ENCODE peak calls at places on chromosomes 12 and 14, in eight cellular contexts. Z is anterior cingulate cortex; F is cardiac fibroblast; L is A172; E is CD4-positive, CD25-positive, alpha-beta regulatory T cell; O is pancreas; W is NCI-H345; D is EL. I is an unnamed sample.

GRCh38 chr12:132610051-132610759 is at the start of gene LRCOL1:
- DNase-seq in Z (no peak), F (peak), L (peak), E (no peak), O (no peak), W (no peak), D (peak), I (peak)

GRCh38 chr12:69719336-69720316 is 19.0 kb upstream of the RAB3IP start:
- DNase-seq in Z (no peak), F (no peak), L (no peak), E (no peak), O (no peak), W (no peak), D (peak), I (no peak)

GRCh38 chr14:66473223-66473622 is 12.9 kb upstream of the CCDC196 start:
- DNase-seq in Z (no peak), F (no peak), L (no peak), E (no peak), O (no peak), W (no peak), D (no peak), I (no peak)

GRCh38 chr12:103647267-103647666 is 60.2 kb downstream of the STAB2 start:
- DNase-seq in Z (no peak), F (peak), L (peak), E (no peak), O (no peak), W (no peak), D (peak), I (peak)

GRCh38 chr12:109461049-109461845 is 15.9 kb downstream of the KCTD10 start:
- DNase-seq in Z (no peak), F (peak), L (peak), E (peak), O (no peak), W (no peak), D (peak), I (peak)

GRCh38 chr12:14871247-14871646 is 14.4 kb downstream of the MGP start:
- DNase-seq in Z (no peak), F (no peak), L (no peak), E (no peak), O (no peak), W (no peak), D (no peak), I (no peak)

GRCh38 chr12:131724534-131724933 is 13.6 kb downstream of the SFSWAP start:
- DNase-seq in Z (no peak), F (no peak), L (no peak), E (no peak), O (no peak), W (no peak), D (no peak), I (no peak)

GRCh38 chr12:112716099-112717093 is 75.2 kb upstream of the RPH3A start:
- DNase-seq in Z (peak), F (peak), L (peak), E (peak), O (no peak), W (no peak), D (no peak), I (no peak)

GRCh38 chr12:54036620-54037359 is 3.9 kb downstream of the HOXC5 start:
- DNase-seq in Z (no peak), F (no peak), L (peak), E (no peak), O (no peak), W (peak), D (peak), I (peak)

GRCh38 chr12:100114574-100114973 is 28.1 kb downstream of the BLTP3B start:
- DNase-seq in Z (no peak), F (no peak), L (no peak), E (no peak), O (no peak), W (no peak), D (no peak), I (peak)

GRCh38 chr12:48716493-48717251 is at the start of gene CCNT1:
- DNase-seq in Z (peak), F (peak), L (peak), E (peak), O (peak), W (peak), D (peak), I (peak)

GRCh38 chr14:100417466-100417865 is 94.3 kb downstream of the SLC25A47 start:
- DNase-seq in Z (peak), F (peak), L (peak), E (no peak), O (peak), W (no peak), D (peak), I (peak)

GRCh38 chr12:76276499-76277151 is 71.6 kb downstream of the BBS10 start:
- DNase-seq in Z (no peak), F (no peak), L (peak), E (no peak), O (no peak), W (no peak), D (peak), I (no peak)

GRCh38 chr12:6735448-6736191 is 11.8 kb downstream of the COPS7A start:
- DNase-seq in Z (peak), F (peak), L (peak), E (peak), O (peak), W (peak), D (peak), I (peak)

GRCh38 chr12:30953257-30953656 is 26.7 kb downstream of the TSPAN11 start:
- DNase-seq in Z (no peak), F (no peak), L (no peak), E (no peak), O (no peak), W (no peak), D (no peak), I (no peak)

GRCh38 chr14:98173291-98173690 is 1098.7 kb downstream of the BCL11B start:
- DNase-seq in Z (no peak), F (no peak), L (no peak), E (peak), O (no peak), W (no peak), D (no peak), I (no peak)

GRCh38 chr14:30078827-30079402 is 151.3 kb upstream of the PRKD1 start:
- DNase-seq in Z (no peak), F (no peak), L (no peak), E (no peak), O (no peak), W (peak), D (no peak), I (no peak)

GRCh38 chr12:23834076-23834475 is 115.4 kb downstream of the SOX5 start:
- DNase-seq in Z (no peak), F (peak), L (no peak), E (no peak), O (no peak), W (no peak), D (no peak), I (no peak)

GRCh38 chr14:66121859-66122258 is 364.3 kb upstream of the CCDC196 start:
- DNase-seq in Z (no peak), F (no peak), L (no peak), E (no peak), O (no peak), W (no peak), D (no peak), I (no peak)

GRCh38 chr12:75908961-75909699 is 122.4 kb downstream of the PHLDA1 start:
- DNase-seq in Z (no peak), F (peak), L (peak), E (no peak), O (peak), W (peak), D (peak), I (peak)

GRCh38 chr14:36939265-36939664 is 233.1 kb downstream of the SLC25A21 start:
- DNase-seq in Z (no peak), F (no peak), L (no peak), E (no peak), O (no peak), W (no peak), D (no peak), I (no peak)

GRCh38 chr14:70857499-70857895 is 48.2 kb upstream of the MAP3K9 start:
- DNase-seq in Z (no peak), F (peak), L (peak), E (no peak), O (no peak), W (no peak), D (peak), I (no peak)

GRCh38 chr12:82781288-82782078 is 94.8 kb downstream of the TMTC2 start:
- DNase-seq in Z (no peak), F (peak), L (no peak), E (no peak), O (no peak), W (no peak), D (no peak), I (no peak)

GRCh38 chr12:563250-563781 is 99.9 kb downstream of the NINJ2 start:
- DNase-seq in Z (no peak), F (no peak), L (no peak), E (peak), O (no peak), W (no peak), D (no peak), I (peak)